ENCODE peak calls at places on chromosomes 3 and 15, in nine cellular contexts. C, A, B, V, N, Y, F, S and I are unnamed samples.

GRCh38 chr15:95182081-95182480 is 950.7 kb downstream of the MCTP2 start:
- DNase-seq in A (no peak), S (no peak), C (no peak), F (no peak), V (no peak), N (no peak), Y (no peak), B (no peak), I (no peak)

GRCh38 chr15:25876231-25877140 is 13.4 kb upstream of the ATP10A start:
- DNase-seq in B (no peak), S (no peak), A (no peak), C (no peak), Y (no peak), N (no peak), F (no peak), V (no peak), I (no peak)

GRCh38 chr3:73026111-73026510 is 29.5 kb downstream of the PPP4R2 start:
- DNase-seq in Y (no peak), B (no peak), C (no peak), S (no peak), N (no peak), A (no peak), V (no peak), F (no peak), I (no peak)

GRCh38 chr3:122258757-122259371 is 66.2 kb upstream of the CSTA start:
- DNase-seq in B (no peak), C (peak; percentile 73), V (peak; percentile 80), Y (no peak), N (peak; percentile 56), F (peak; percentile 78), A (peak; percentile 11), S (peak; percentile 86), I (no peak)

GRCh38 chr15:42581272-42581730 is 5.9 kb downstream of the STARD9 start:
- DNase-seq in S (peak; percentile 95), C (peak; percentile 85), F (peak; percentile 96), Y (peak; percentile 80), B (no peak), V (peak; percentile 96), N (peak; percentile 68), A (peak; percentile 21), I (peak; percentile 85)

GRCh38 chr3:8964436-8965370 is 1.4 kb upstream of the RAD18 start:
- DNase-seq in Y (no peak), B (no peak), C (peak; percentile 33), S (peak; percentile 65), A (no peak), F (no peak), N (peak; percentile 70), V (no peak), I (no peak)

GRCh38 chr3:169607909-169608308 is 55.6 kb downstream of the MECOM start:
- DNase-seq in B (no peak), A (no peak), V (no peak), Y (no peak), S (no peak), C (no peak), F (no peak), N (no peak), I (no peak)

GRCh38 chr15:100373942-100374341 is 32.2 kb upstream of the ADAMTS17 start:
- DNase-seq in B (no peak), C (no peak), F (no peak), A (no peak), V (no peak), Y (no peak), N (no peak), S (peak; percentile 59), I (no peak)

GRCh38 chr15:99108993-99109392 is 4.1 kb downstream of the SYNM start:
- DNase-seq in C (no peak), V (no peak), A (no peak), S (no peak), N (no peak), Y (no peak), B (no peak), F (no peak), I (no peak)

GRCh38 chr15:99109555-99110021 is 4.7 kb downstream of the SYNM start:
- DNase-seq in B (no peak), F (peak; percentile 67), A (no peak), N (no peak), C (no peak), S (no peak), Y (no peak), V (no peak), I (no peak)

GRCh38 chr15:99104788-99105515 is at the start of gene SYNM:
- DNase-seq in F (peak; percentile 94), V (peak; percentile 92), S (peak; percentile 90), B (peak; percentile 39), A (no peak), N (peak; percentile 72), Y (no peak), C (peak; percentile 79), I (peak; percentile 66)

GRCh38 chr15:99105516-99106341 is 849 bp downstream of the SYNM start:
- DNase-seq in Y (peak; percentile 16), A (no peak), N (peak; percentile 66), C (peak; percentile 74), S (peak; percentile 89), V (peak; percentile 84), B (peak; percentile 21), F (peak; percentile 87), I (peak; percentile 43)

DNA sequence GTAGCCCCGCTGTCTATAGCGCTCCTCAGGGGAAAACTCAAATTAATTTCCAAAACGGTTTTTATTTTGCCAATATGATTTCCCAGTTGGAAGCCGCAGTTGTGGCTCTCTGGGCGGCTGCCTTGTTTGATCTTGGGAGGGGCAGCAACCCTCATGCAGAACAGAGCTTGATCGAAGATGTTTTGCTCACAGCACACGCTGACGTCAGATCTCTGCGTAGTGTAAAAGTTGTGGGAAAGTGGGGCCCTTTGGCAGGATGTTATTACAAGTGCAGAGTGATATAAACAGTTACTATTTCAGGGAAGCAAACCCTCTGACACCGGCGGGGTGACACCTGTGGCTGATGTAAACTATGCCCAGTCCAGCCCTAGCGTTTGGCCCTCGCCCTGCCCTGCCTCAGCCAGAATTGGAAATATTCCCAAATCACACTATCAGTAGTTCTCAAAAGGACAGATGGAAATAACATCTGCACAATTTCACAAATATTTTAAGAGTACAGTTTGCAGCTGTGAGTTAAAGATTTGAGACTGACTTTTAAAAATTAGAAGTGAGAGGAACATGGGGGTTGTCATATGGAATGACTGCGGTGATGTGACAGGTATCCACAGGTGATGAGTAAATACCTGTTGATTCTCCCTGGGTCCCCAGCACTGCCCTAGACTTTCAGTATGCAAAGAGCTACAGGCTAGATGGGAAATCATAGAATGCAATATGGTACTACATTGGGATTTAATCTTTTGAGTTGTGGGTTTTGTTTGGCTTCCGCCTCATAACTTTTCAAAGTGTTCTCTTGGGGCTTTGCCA is 1.7 kb downstream of the SYNM start:
- DNase-seq in S (no peak), A (no peak), F (no peak), Y (no peak), V (no peak), B (no peak), C (peak; percentile 92), N (peak; percentile 98), I (no peak)
- H3K27me3 ChIP-seq in S (peaks cover 37% of the 10 kb centered on the region), A (no peaks in the 10 kb centered on the region), F (no peaks in the 10 kb centered on the region), Y (no peaks in the 10 kb centered on the region), V (no peaks in the 10 kb centered on the region), B (peaks cover 29% of the 10 kb centered on the region), C (peaks cover 21% of the 10 kb centered on the region), N (peaks cover 6% of the 10 kb centered on the region), I (no peaks in the 10 kb centered on the region)

DNA sequence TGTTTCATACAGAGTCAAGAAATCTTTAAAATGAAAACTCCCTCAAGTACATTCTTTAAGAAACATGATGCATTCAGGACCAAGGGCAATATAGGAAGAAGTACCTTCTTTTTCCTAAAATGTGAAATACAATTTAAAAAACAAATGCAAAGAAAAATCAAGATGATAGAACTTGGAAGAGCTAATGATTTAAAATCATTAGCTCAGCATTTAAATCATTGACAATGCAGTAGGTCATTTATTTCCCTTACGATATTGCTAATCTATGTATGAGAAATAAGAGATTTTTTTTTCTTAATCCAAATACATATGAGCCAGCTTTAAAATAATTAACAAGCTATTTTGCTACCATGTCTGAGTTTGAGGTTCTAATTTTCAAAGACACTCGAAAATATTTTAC is 105.5 kb downstream of the HHLA2 start:
- DNase-seq in A (no peak), Y (no peak), F (no peak), N (no peak), S (no peak), V (no peak), B (no peak), C (no peak), I (no peak)
- H3K27me3 ChIP-seq in A (no peaks in the 10 kb centered on the region), Y (no peaks in the 10 kb centered on the region), F (no peaks in the 10 kb centered on the region), N (peaks cover 4% of the 10 kb centered on the region), S (no peaks in the 10 kb centered on the region), V (no peaks in the 10 kb centered on the region), B (no peaks in the 10 kb centered on the region), C (no peaks in the 10 kb centered on the region), I (no peaks in the 10 kb centered on the region)

DNA sequence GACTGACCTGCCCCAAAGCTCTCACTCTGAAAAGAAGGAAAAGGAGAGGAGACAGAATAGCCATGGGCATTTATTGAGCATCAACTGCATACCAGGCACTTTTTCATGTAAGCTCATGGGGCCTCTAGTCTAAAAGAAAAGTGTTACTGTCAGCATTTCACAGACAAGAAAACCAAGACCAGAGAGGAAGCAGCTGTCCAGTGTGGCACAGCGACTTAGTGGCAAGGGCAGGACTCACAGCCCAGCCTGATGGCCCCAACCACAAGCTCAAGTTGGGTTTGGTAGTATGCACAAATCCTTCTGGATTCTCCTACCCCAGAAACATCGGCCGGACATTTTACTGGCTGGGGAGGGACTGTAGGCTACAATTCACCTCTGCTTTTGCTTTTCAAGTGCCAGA is 5.8 kb downstream of the EFCC1 start:
- DNase-seq in N (no peak), F (no peak), C (no peak), V (no peak), S (no peak), B (no peak), A (no peak), Y (no peak), I (no peak)
- H3K27me3 ChIP-seq in N (peaks cover 36% of the 10 kb centered on the region), F (no peaks in the 10 kb centered on the region), C (peaks cover 81% of the 10 kb centered on the region), V (no peaks in the 10 kb centered on the region), S (peaks cover 66% of the 10 kb centered on the region), B (peaks cover 15% of the 10 kb centered on the region), A (peaks cover 9% of the 10 kb centered on the region), Y (peaks cover 8% of the 10 kb centered on the region), I (no peaks in the 10 kb centered on the region)

GRCh38 chr3:55482496-55483195 is 4.5 kb downstream of the WNT5A start:
- DNase-seq in C (peak; percentile 86), F (peak; percentile 71), B (no peak), S (peak; percentile 85), N (peak; percentile 79), A (no peak), Y (no peak), V (no peak), I (no peak)

GRCh38 chr3:55484191-55484644 is 2.9 kb downstream of the WNT5A start:
- DNase-seq in F (peak; percentile 73), V (no peak), B (no peak), C (no peak), A (no peak), N (no peak), Y (no peak), S (peak; percentile 60), I (no peak)

GRCh38 chr3:55483196-55484095 is 3.7 kb downstream of the WNT5A start:
- DNase-seq in N (no peak), Y (no peak), F (no peak), V (no peak), C (peak; percentile 67), A (no peak), S (peak; percentile 52), B (no peak), I (no peak)

GRCh38 chr3:55481918-55482495 is 5.1 kb downstream of the WNT5A start:
- DNase-seq in N (peak; percentile 73), F (peak; percentile 69), V (peak; percentile 62), Y (no peak), C (peak; percentile 78), A (no peak), S (peak; percentile 64), B (no peak), I (peak; percentile 50)

DNA sequence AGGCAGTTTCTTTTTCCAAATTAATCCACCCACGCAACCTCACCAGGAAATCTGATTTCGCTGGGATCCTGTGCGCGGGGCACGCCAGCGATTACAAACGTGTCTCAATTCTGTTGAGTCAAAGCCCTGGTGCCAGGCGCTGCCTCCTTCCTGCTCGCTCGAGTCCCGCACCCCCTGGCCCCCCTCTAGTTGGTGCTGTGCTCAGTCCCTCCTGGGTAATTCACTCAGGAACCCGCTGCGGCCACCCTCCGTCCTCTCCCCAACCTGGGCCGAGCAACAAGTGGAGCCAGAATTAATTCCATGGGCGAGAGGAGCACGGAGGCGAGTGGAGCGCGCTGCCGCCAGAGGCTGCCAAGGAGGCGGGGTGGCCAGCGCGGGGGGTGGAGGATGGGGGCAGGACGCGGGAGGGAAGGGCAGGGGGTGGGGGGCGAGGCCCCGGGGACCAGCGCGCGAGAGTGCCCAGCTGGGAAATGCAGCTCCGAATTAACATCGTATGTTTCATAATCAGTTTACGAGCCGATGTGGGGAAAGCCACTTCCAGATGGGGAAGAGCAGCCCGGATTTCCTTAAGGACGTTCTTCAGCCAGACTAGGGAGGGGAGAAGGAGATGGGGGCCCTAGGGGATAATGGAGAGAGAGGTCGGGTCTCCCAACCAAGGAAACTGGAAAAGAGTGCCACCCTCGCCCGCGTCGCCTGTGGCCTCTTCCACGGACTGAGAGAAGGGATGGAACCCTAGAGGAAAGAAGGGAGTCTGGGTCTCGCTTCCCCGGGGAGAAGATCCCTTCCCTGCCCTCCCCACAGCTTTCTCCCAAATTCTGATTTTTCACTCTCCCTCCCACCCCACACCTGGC is 5.8 kb downstream of the WNT5A start:
- DNase-seq in N (peak; percentile 83), V (peak; percentile 72), B (no peak), C (peak; percentile 86), S (peak; percentile 48), Y (no peak), A (no peak), F (no peak), I (peak; percentile 48)
- H3K27me3 ChIP-seq in N (no peaks in the 10 kb centered on the region), V (no peaks in the 10 kb centered on the region), B (peaks cover 71% of the 10 kb centered on the region), C (peaks cover 4% of the 10 kb centered on the region), S (peaks cover 99% of the 10 kb centered on the region), Y (no peaks in the 10 kb centered on the region), A (no peaks in the 10 kb centered on the region), F (no peaks in the 10 kb centered on the region), I (no peaks in the 10 kb centered on the region)